ENCODE peak calls at places on chromosomes 13 and 19, in ten cellular contexts. T is cardiac fibroblast; R is Calu3; F is PC-9; K is HFF-Myc; N is fibroblast of pulmonary artery; D is stimulated activated CD4-positive, alpha-beta T cell treated with anti-CD3 and anti-CD28 coated beads, TNF-alpha, amount 100 ng/mL, for 24 hours; A is bronchial epithelial cell; C is NCI-H460; H is GM04503. L is an unnamed sample.
A peak's percentile ranks its signal among the peaks of the same experiment; 100 is the strongest.

GRCh38 chr13:59806801-59807200 is 356.9 kb downstream of the DIAPH3 start:
- DNase-seq in T (no peak), R (no peak), F (no peak), K (no peak), N (no peak), D (no peak), A (no peak), C (no peak), H (no peak), L (no peak)

GRCh38 chr13:25375727-25376358 is 4.1 kb downstream of the ATP8A2 start:
- DNase-seq in T (peak; percentile 60), R (peak; percentile 36), F (peak; percentile 18), K (peak; percentile 5), N (peak; percentile 63), D (no peak), A (peak; percentile 30), C (peak; percentile 45), H (no peak), L (peak; percentile 42)

GRCh38 chr19:49224856-49225255 is 67.3 kb downstream of the TRPM4 start:
- DNase-seq in T (peak; percentile 74), R (peak; percentile 86), F (peak; percentile 84), K (no peak), N (peak; percentile 67), D (no peak), A (peak; percentile 42), C (peak; percentile 70), H (no peak), L (peak; percentile 68)

GRCh38 chr13:42102961-42103688 is 54.7 kb downstream of the DGKH start:
- DNase-seq in T (peak; percentile 36), R (no peak), F (no peak), K (peak; percentile 74), N (no peak), D (no peak), A (peak; percentile 64), C (no peak), H (no peak), L (no peak)

GRCh38 chr19:18915639-18916038 is 3.5 kb downstream of the COPE start:
- DNase-seq in T (peak; percentile 44), R (peak; percentile 46), F (peak; percentile 49), K (no peak), N (peak; percentile 56), D (no peak), A (peak; percentile 32), C (peak; percentile 43), H (no peak), L (peak; percentile 52)

GRCh38 chr13:56706485-56706884 is 434.2 kb upstream of the PRR20A start:
- DNase-seq in T (no peak), R (no peak), F (no peak), K (no peak), N (no peak), D (no peak), A (no peak), C (no peak), H (no peak), L (no peak)

GRCh38 chr13:80957019-80957650 is 616.2 kb upstream of the SPRY2 start:
- DNase-seq in T (peak; percentile 7), R (no peak), F (no peak), K (no peak), N (peak; percentile 44), D (no peak), A (no peak), C (no peak), H (no peak), L (no peak)

GRCh38 chr19:10260141-10260584 is 8.1 kb downstream of the MRPL4 start:
- DNase-seq in T (no peak), R (peak; percentile 67), F (no peak), K (no peak), N (no peak), D (no peak), A (peak; percentile 95), C (no peak), H (no peak), L (no peak)

GRCh38 chr13:43408274-43408673 is 378.5 kb downstream of the ENOX1 start:
- DNase-seq in T (no peak), R (no peak), F (no peak), K (no peak), N (no peak), D (no peak), A (no peak), C (no peak), H (no peak), L (no peak)

GRCh38 chr13:109794095-109794494 is 7.7 kb upstream of the IRS2 start:
- DNase-seq in T (no peak), R (peak; percentile 44), F (peak; percentile 39), K (no peak), N (no peak), D (no peak), A (peak; percentile 70), C (no peak), H (no peak), L (no peak)

GRCh38 chr19:8145969-8146368 is 3.4 kb downstream of the FBN3 start:
- DNase-seq in T (no peak), R (peak; percentile 50), F (no peak), K (no peak), N (no peak), D (no peak), A (no peak), C (no peak), H (no peak), L (no peak)

GRCh38 chr13:95256086-95256485 is 45.2 kb downstream of the ABCC4 start:
- DNase-seq in T (peak; percentile 97), R (peak; percentile 37), F (peak; percentile 77), K (peak; percentile 59), N (peak; percentile 92), D (no peak), A (peak; percentile 96), C (no peak), H (peak; percentile 84), L (peak; percentile 63)

GRCh38 chr19:53867225-53868090 is at the start of gene MYADM:
- DNase-seq in T (peak; percentile 99), R (peak; percentile 100), F (peak; percentile 100), K (peak; percentile 97), N (peak; percentile 99), D (peak; percentile 95), A (peak; percentile 91), C (peak; percentile 94), H (peak; percentile 95), L (peak; percentile 99)

GRCh38 chr19:31459430-31459829 is 110.2 kb upstream of the TSHZ3 start:
- DNase-seq in T (peak; percentile 22), R (no peak), F (no peak), K (no peak), N (no peak), D (no peak), A (no peak), C (no peak), H (no peak), L (no peak)

GRCh38 chr19:17830567-17831418 is 9.5 kb upstream of the INSL3 start:
- DNase-seq in T (peak; percentile 43), R (no peak), F (peak; percentile 94), K (no peak), N (peak; percentile 76), D (peak; percentile 42), A (peak; percentile 74), C (peak; percentile 80), H (no peak), L (peak; percentile 62)

GRCh38 chr19:29483641-29483920 is 42.2 kb upstream of the VSTM2B start:
- DNase-seq in T (no peak), R (no peak), F (no peak), K (no peak), N (no peak), D (no peak), A (no peak), C (no peak), H (no peak), L (no peak)

GRCh38 chr13:77429320-77430142 is 102.6 kb upstream of the MYCBP2 start:
- DNase-seq in T (peak; percentile 1), R (no peak), F (no peak), K (no peak), N (no peak), D (peak; percentile 2), A (no peak), C (no peak), H (peak; percentile 3), L (no peak)

GRCh38 chr19:782195-783043 is 14.8 kb upstream of the PTBP1 start:
- DNase-seq in T (peak; percentile 75), R (peak; percentile 53), F (peak; percentile 74), K (no peak), N (peak; percentile 76), D (no peak), A (peak; percentile 54), C (peak; percentile 81), H (peak; percentile 70), L (peak; percentile 79)

GRCh38 chr19:7386308-7386707 is 37.6 kb downstream of the ARHGEF18 start:
- DNase-seq in T (no peak), R (no peak), F (peak; percentile 57), K (no peak), N (no peak), D (no peak), A (peak; percentile 17), C (no peak), H (no peak), L (no peak)

GRCh38 chr13:111658150-111659100 is 338.0 kb downstream of the TEX29 start:
- DNase-seq in T (no peak), R (no peak), F (no peak), K (no peak), N (no peak), D (no peak), A (no peak), C (no peak), H (no peak), L (no peak)

GRCh38 chr19:10111405-10111811 is at the start of gene P2RY11:
- DNase-seq in T (no peak), R (no peak), F (no peak), K (no peak), N (no peak), D (no peak), A (no peak), C (no peak), H (no peak), L (no peak)

GRCh38 chr13:79311456-79311855 is 94.6 kb downstream of the RBM26 start:
- DNase-seq in T (no peak), R (no peak), F (no peak), K (no peak), N (peak; percentile 43), D (no peak), A (no peak), C (no peak), H (no peak), L (no peak)

GRCh38 chr13:30017880-30018279 is 167.5 kb upstream of the UBL3 start:
- DNase-seq in T (no peak), R (no peak), F (no peak), K (no peak), N (no peak), D (no peak), A (no peak), C (no peak), H (no peak), L (no peak)

GRCh38 chr19:43664008-43664407 is 6.0 kb downstream of the PLAUR start:
- DNase-seq in T (no peak), R (no peak), F (no peak), K (no peak), N (no peak), D (no peak), A (no peak), C (no peak), H (no peak), L (no peak)

GRCh38 chr19:57689750-57690149 is 8.0 kb downstream of the ZNF551 start:
- DNase-seq in T (no peak), R (no peak), F (peak; percentile 59), K (no peak), N (no peak), D (no peak), A (peak; percentile 91), C (no peak), H (no peak), L (no peak)

GRCh38 chr13:89287381-89287780 is 1616.2 kb downstream of the SLITRK5 start:
- DNase-seq in T (no peak), R (no peak), F (no peak), K (no peak), N (no peak), D (no peak), A (no peak), C (no peak), H (no peak), L (no peak)

GRCh38 chr19:17575871-17576757 is 20.7 kb downstream of the COLGALT1 start:
- DNase-seq in T (no peak), R (no peak), F (no peak), K (no peak), N (no peak), D (no peak), A (no peak), C (no peak), H (no peak), L (no peak)

GRCh38 chr19:15194938-15195337 is 5.9 kb downstream of the NOTCH3 start:
- DNase-seq in T (peak; percentile 78), R (no peak), F (no peak), K (no peak), N (peak; percentile 56), D (no peak), A (peak; percentile 61), C (no peak), H (no peak), L (peak; percentile 80)

L was measured in hepatic stellate cell.